ENCODE peak calls at places on chromosomes 7 and 10, in six cellular contexts. E is psoas muscle, V is cardiac muscle cell, O is astrocyte of the spinal cord, H is prostate gland, R is coronary artery. K is an unnamed sample.
A peak's percentile ranks its signal among the peaks of the same experiment; 100 is the strongest.

GRCh38 chr7:44431091-44431608 is 59.3 kb downstream of the NUDCD3 start:
- DNase-seq in H (no peak), R (no peak), V (no peak), E (no peak), O (no peak), K (peak; percentile 66)

GRCh38 chr7:26930201-26930600 is 65.8 kb upstream of the SKAP2 start:
- DNase-seq in O (peak; percentile 1), E (no peak), R (no peak), H (no peak), V (no peak), K (no peak)

GRCh38 chr10:1498746-1499343 is 238.5 kb downstream of the ADARB2 start:
- DNase-seq in H (no peak), V (no peak), O (no peak), E (no peak), R (no peak), K (no peak)

GRCh38 chr7:24843821-24844449 is 86.7 kb upstream of the GSDME start:
- DNase-seq in H (no peak), O (no peak), V (no peak), E (no peak), R (no peak), K (no peak)

GRCh38 chr7:27955011-27955410 is 215.0 kb downstream of the TAX1BP1 start:
- DNase-seq in E (no peak), O (no peak), R (no peak), H (no peak), V (no peak), K (no peak)

GRCh38 chr10:86340176-86340990 is 26.2 kb downstream of the GRID1 start:
- DNase-seq in V (no peak), H (no peak), R (no peak), O (no peak), E (no peak), K (no peak)

GRCh38 chr7:158228986-158229385 is 358.6 kb downstream of the PTPRN2 start:
- DNase-seq in H (no peak), O (no peak), V (no peak), E (no peak), R (no peak), K (no peak)

GRCh38 chr10:11795101-11795920 is 27.8 kb upstream of the PROSER2 start:
- DNase-seq in H (no peak), E (no peak), O (no peak), R (no peak), V (no peak), K (no peak)

GRCh38 chr7:68547794-68548193 is 1050.5 kb upstream of the AUTS2 start:
- DNase-seq in E (no peak), V (no peak), R (no peak), H (no peak), O (no peak), K (no peak)

GRCh38 chr7:13352677-13353076 is 636.8 kb downstream of the ETV1 start:
- DNase-seq in V (no peak), R (no peak), O (no peak), H (no peak), E (no peak), K (no peak)

GRCh38 chr7:118949031-118949430 is 724.5 kb downstream of the ANKRD7 start:
- DNase-seq in O (peak; percentile 8), V (no peak), E (no peak), H (no peak), R (no peak), K (no peak)

GRCh38 chr10:118901409-118901808 is 128.1 kb upstream of the NANOS1 start:
- DNase-seq in H (no peak), O (no peak), E (no peak), R (no peak), V (no peak), K (no peak)

GRCh38 chr10:113028393-113029054 is 78.5 kb downstream of the TCF7L2 start:
- DNase-seq in R (no peak), V (no peak), O (no peak), E (no peak), H (no peak), K (no peak)

GRCh38 chr7:94654764-94655561 is 970 bp downstream of the SGCE start:
- DNase-seq in H (no peak), V (peak; percentile 65), O (peak; percentile 78), E (no peak), R (no peak), K (no peak)

GRCh38 chr7:146698995-146699610 is 582.5 kb downstream of the CNTNAP2 start:
- DNase-seq in E (no peak), O (no peak), H (no peak), V (no peak), R (no peak), K (no peak)

GRCh38 chr10:132485391-132485790 is 52.2 kb upstream of the INPP5A start:
- DNase-seq in E (no peak), O (no peak), V (no peak), H (no peak), R (no peak), K (no peak)

GRCh38 chr10:58590152-58590551 is 77.5 kb downstream of the BICC1 start:
- DNase-seq in R (no peak), E (no peak), V (peak; percentile 97), O (peak; percentile 96), H (no peak), K (no peak)

GRCh38 chr10:8071006-8071405 is 16.5 kb downstream of the GATA3 start:
- DNase-seq in V (no peak), E (no peak), R (no peak), O (no peak), H (no peak), K (no peak)

GRCh38 chr10:85319150-85319549 is 990.8 kb downstream of the CCSER2 start:
- DNase-seq in H (no peak), E (no peak), V (no peak), R (no peak), O (no peak), K (no peak)

GRCh38 chr7:91836065-91836368 is 44.5 kb downstream of the MTERF1 start:
- DNase-seq in O (peak; percentile 63), E (no peak), R (no peak), H (no peak), V (peak; percentile 20), K (no peak)

GRCh38 chr7:138460176-138460648 is at the start of gene TRIM24:
- DNase-seq in O (no peak), E (peak; percentile 97), V (peak; percentile 99), H (no peak), R (no peak), K (peak; percentile 94)

GRCh38 chr10:73771722-73772279 is 10.0 kb upstream of the CHCHD1 start:
- DNase-seq in O (no peak), R (no peak), H (peak; percentile 80), E (peak; percentile 91), V (peak; percentile 32), K (peak; percentile 83)

GRCh38 chr7:43492906-43493305 is 90.0 kb upstream of the STK17A start:
- DNase-seq in R (no peak), E (no peak), V (no peak), O (no peak), H (no peak), K (no peak)

GRCh38 chr10:104274762-104275721 is 6.1 kb downstream of the GSTO2 start:
- DNase-seq in V (peak; percentile 49), O (peak; percentile 29), R (no peak), E (peak; percentile 27), H (peak; percentile 49), K (no peak)

GRCh38 chr7:121041516-121042148 is 53.1 kb downstream of the CPED1 start:
- DNase-seq in V (no peak), E (no peak), R (no peak), O (no peak), H (no peak), K (no peak)

GRCh38 chr10:124725171-124725631 is 19.0 kb downstream of the FAM53B start:
- DNase-seq in H (no peak), V (no peak), R (peak; percentile 41), O (no peak), E (no peak), K (no peak)

GRCh38 chr10:89838002-89838615 is 136.7 kb downstream of the KIF20B start:
- DNase-seq in E (no peak), H (peak; percentile 5), V (peak; percentile 27), O (no peak), R (no peak), K (no peak)

GRCh38 chr10:89836840-89837172 is 135.4 kb downstream of the KIF20B start:
- DNase-seq in E (no peak), V (no peak), R (no peak), H (no peak), O (no peak), K (no peak)

GRCh38 chr10:89837173-89838001 is 136.0 kb downstream of the KIF20B start:
- DNase-seq in V (peak; percentile 55), E (no peak), O (peak; percentile 24), R (no peak), H (peak; percentile 31), K (no peak)
- TF ChIP-seq CTCF in V (peak; percentile 19), E (no peak), O (no peak), R (no peak), H (no peak), K (no peak)

GRCh38 chr7:690478-691360 is 35.8 kb upstream of the DNAAF5 start:
- DNase-seq in V (no peak), R (peak; percentile 31), E (no peak), O (no peak), H (no peak), K (no peak)

GRCh38 chr7:693280-693679 is 33.2 kb upstream of the DNAAF5 start:
- DNase-seq in O (no peak), H (no peak), R (peak; percentile 29), E (no peak), V (no peak), K (no peak)

GRCh38 chr7:697259-697615 is 29.3 kb upstream of the DNAAF5 start:
- DNase-seq in O (no peak), E (no peak), R (no peak), H (no peak), V (no peak), K (no peak)

GRCh38 chr7:696426-697258 is 29.9 kb upstream of the DNAAF5 start:
- DNase-seq in R (peak; percentile 35), V (no peak), E (no peak), O (no peak), H (no peak), K (no peak)

DNA sequence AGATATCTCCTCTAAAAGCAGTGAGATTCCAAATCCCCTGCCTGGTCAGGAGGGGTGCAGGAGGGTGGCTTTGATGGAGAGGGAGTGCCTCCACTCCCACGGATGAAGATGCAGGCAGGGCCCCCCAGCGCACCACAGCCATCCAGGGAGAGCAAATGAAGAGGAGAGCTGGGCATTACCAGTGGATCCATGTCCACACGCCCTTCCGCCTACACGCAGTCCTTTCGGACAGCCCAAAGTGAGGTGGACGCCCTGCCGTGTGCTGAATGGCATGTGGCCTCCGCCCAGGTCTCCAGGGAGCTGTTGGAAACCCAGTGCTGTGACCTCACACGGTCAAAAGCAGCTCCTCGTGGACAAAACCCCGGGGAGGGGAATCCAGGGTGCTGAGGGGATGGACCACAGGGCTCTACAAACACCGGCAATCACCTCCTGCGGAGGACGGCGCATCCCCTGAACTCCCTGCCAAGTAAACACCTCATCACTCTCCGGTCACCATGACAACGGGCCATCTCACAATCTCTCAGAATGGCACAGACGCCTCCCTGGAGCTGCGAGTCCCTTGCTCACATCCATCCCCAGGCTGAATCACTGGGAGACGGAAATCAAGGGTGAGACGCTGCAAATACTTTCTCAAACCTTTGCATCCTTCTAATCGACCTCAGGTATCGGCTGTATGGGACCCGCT is 35.0 kb upstream of the DNAAF5 start:
- DNase-seq in O (no peak), V (no peak), E (no peak), H (no peak), R (peak; percentile 53), K (no peak)
- TF ChIP-seq CTCF in O (no peak), V (no peak), E (no peak), H (no peak), R (no peak), K (no peak)

GRCh38 chr7:78081888-78082287 is 283.3 kb downstream of the PHTF2 start:
- DNase-seq in V (no peak), H (no peak), O (no peak), E (no peak), R (no peak), K (no peak)
- TF ChIP-seq CTCF in V (no peak), H (no peak), O (no peak), E (no peak), R (no peak), K (no peak)

GRCh38 chr10:21797537-21797936 is 206.0 kb downstream of the DNAJC1 start:
- DNase-seq in V (no peak), E (no peak), H (no peak), R (no peak), O (no peak), K (no peak)
- TF ChIP-seq CTCF in V (no peak), E (no peak), H (no peak), R (no peak), O (no peak), K (no peak)